ENCODE peak calls at places on chromosome 12, in five cellular contexts. One of them, this sample, is unnamed.

GRCh38 chr12:27840229-27840999 is 60.4 kb upstream of the MANSC4 start:
- DNase-seq in BJ: no peak
- DNase-seq in stomach: no peak
- DNase-seq in uterus: no peak
- DNase-seq in GM23248: peak
- DNase-seq in this sample: no peak

GRCh38 chr12:113130457-113131135 is 5.0 kb downstream of the RASAL1 start:
- DNase-seq in BJ: no peak
- DNase-seq in stomach: no peak
- DNase-seq in uterus: no peak
- DNase-seq in GM23248: peak
- DNase-seq in this sample: no peak

GRCh38 chr12:108047130-108047550 is 81.9 kb upstream of the WSCD2 start:
- DNase-seq in BJ: no peak
- DNase-seq in stomach: no peak
- DNase-seq in uterus: no peak
- DNase-seq in GM23248: peak
- DNase-seq in this sample: no peak

GRCh38 chr12:72102150-72102549 is 163.5 kb downstream of the TPH2 start:
- DNase-seq in BJ: no peak
- DNase-seq in stomach: no peak
- DNase-seq in uterus: no peak
- DNase-seq in GM23248: no peak
- DNase-seq in this sample: no peak

GRCh38 chr12:3727877-3728632 is 24.9 kb downstream of the CRACR2A start:
- DNase-seq in BJ: no peak
- DNase-seq in stomach: no peak
- DNase-seq in uterus: no peak
- DNase-seq in GM23248: no peak
- DNase-seq in this sample: peak

GRCh38 chr12:132186208-132186856 is 42.1 kb downstream of the NOC4L start:
- DNase-seq in BJ: no peak
- DNase-seq in stomach: no peak
- DNase-seq in uterus: no peak
- DNase-seq in GM23248: no peak
- DNase-seq in this sample: no peak

GRCh38 chr12:107130830-107131760 is 37.7 kb upstream of the CRY1 start:
- DNase-seq in BJ: no peak
- DNase-seq in stomach: no peak
- DNase-seq in uterus: no peak
- DNase-seq in GM23248: no peak
- DNase-seq in this sample: no peak

GRCh38 chr12:49543221-49543913 is 4.5 kb downstream of the KCNH3 start:
- DNase-seq in BJ: no peak
- DNase-seq in stomach: no peak
- DNase-seq in uterus: no peak
- DNase-seq in GM23248: no peak
- DNase-seq in this sample: no peak

GRCh38 chr12:95418142-95418541 is 55.8 kb upstream of the METAP2 start:
- DNase-seq in BJ: no peak
- DNase-seq in stomach: no peak
- DNase-seq in uterus: no peak
- DNase-seq in GM23248: no peak
- DNase-seq in this sample: no peak

GRCh38 chr12:67940780-67941243 is 48.4 kb upstream of the IFNG-AS1 start:
- DNase-seq in BJ: no peak
- DNase-seq in stomach: peak
- DNase-seq in uterus: no peak
- DNase-seq in GM23248: peak
- DNase-seq in this sample: no peak

GRCh38 chr12:46523863-46524770 is 151.5 kb upstream of the SLC38A2 start:
- DNase-seq in BJ: peak
- DNase-seq in stomach: no peak
- DNase-seq in uterus: no peak
- DNase-seq in GM23248: peak
- DNase-seq in this sample: peak

GRCh38 chr12:63150255-63151060 is 543 bp downstream of the AVPR1A start:
- DNase-seq in BJ: no peak
- DNase-seq in stomach: no peak
- DNase-seq in uterus: peak
- DNase-seq in GM23248: peak
- DNase-seq in this sample: no peak

GRCh38 chr12:63151898-63152700 is 1.1 kb upstream of the AVPR1A start:
- DNase-seq in BJ: no peak
- DNase-seq in stomach: no peak
- DNase-seq in uterus: peak
- DNase-seq in GM23248: peak
- DNase-seq in this sample: peak

GRCh38 chr12:63154560-63154959 is 3.6 kb upstream of the AVPR1A start:
- DNase-seq in BJ: no peak
- DNase-seq in stomach: no peak
- DNase-seq in uterus: no peak
- DNase-seq in GM23248: no peak
- DNase-seq in this sample: no peak

GRCh38 chr12:63151061-63151897 is at the start of gene AVPR1A:
- DNase-seq in BJ: no peak
- DNase-seq in stomach: no peak
- DNase-seq in uterus: peak
- DNase-seq in GM23248: peak
- DNase-seq in this sample: no peak

DNA sequence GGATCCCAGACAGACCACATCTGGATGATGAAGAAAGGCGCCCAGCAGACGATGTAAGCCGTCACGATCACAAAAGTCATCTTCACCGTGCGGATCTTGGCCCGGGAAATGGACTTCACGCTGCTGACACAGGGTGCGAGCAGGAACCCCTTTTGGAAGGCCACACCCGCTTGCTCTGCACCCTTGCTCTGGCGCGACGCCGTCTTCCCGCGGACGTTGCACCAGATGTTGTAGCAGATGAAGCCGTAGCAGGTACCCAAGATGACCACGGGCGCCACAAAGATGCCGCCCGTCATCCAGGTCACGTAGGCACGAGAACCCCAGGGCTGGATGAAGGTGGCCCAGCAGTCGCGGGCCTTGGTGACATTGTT is 1.1 kb downstream of the AVPR1A start:
- DNase-seq in BJ: no peak
- DNase-seq in stomach: no peak
- DNase-seq in uterus: peak
- DNase-seq in GM23248: no peak
- DNase-seq in this sample: no peak
- H3K4me3 ChIP-seq in BJ: no peak
- H3K4me3 ChIP-seq in stomach: peak
- H3K4me3 ChIP-seq in uterus: peak
- H3K4me3 ChIP-seq in GM23248: no peak
- H3K4me3 ChIP-seq in this sample: no peak

DNA sequence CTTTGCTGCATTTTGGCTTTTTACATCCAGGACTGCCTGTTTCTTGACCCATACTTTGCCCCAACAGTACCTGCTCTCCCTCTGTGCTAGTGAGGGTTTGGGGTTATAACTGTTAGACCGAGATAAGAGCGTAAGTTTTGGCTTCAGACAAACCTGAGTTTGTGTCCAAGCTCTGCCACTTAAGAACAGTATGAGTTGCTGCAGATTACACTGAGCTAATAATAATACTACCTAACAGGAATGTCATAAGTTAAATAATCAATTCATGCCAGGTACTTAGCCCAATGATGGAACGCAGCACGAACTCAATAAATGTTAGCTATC is 183.2 kb downstream of the NUAK1 start:
- DNase-seq in BJ: no peak
- DNase-seq in stomach: no peak
- DNase-seq in uterus: no peak
- DNase-seq in GM23248: no peak
- DNase-seq in this sample: no peak
- H3K4me3 ChIP-seq in BJ: no peak
- H3K4me3 ChIP-seq in stomach: no peak
- H3K4me3 ChIP-seq in uterus: no peak
- H3K4me3 ChIP-seq in GM23248: no peak
- H3K4me3 ChIP-seq in this sample: no peak

GRCh38 chr12:104589215-104589614 is 132.5 kb downstream of the CHST11 start:
- DNase-seq in BJ: no peak
- DNase-seq in stomach: no peak
- DNase-seq in uterus: no peak
- DNase-seq in GM23248: no peak
- DNase-seq in this sample: no peak

GRCh38 chr12:104585448-104586055 is 128.8 kb downstream of the CHST11 start:
- DNase-seq in BJ: no peak
- DNase-seq in stomach: no peak
- DNase-seq in uterus: no peak
- DNase-seq in GM23248: no peak
- DNase-seq in this sample: no peak

GRCh38 chr12:104586325-104587048 is 129.7 kb downstream of the CHST11 start:
- DNase-seq in BJ: no peak
- DNase-seq in stomach: no peak
- DNase-seq in uterus: no peak
- DNase-seq in GM23248: no peak
- DNase-seq in this sample: no peak

GRCh38 chr12:104590002-104590401 is 133.3 kb downstream of the CHST11 start:
- DNase-seq in BJ: no peak
- DNase-seq in stomach: no peak
- DNase-seq in uterus: no peak
- DNase-seq in GM23248: no peak
- DNase-seq in this sample: no peak

DNA sequence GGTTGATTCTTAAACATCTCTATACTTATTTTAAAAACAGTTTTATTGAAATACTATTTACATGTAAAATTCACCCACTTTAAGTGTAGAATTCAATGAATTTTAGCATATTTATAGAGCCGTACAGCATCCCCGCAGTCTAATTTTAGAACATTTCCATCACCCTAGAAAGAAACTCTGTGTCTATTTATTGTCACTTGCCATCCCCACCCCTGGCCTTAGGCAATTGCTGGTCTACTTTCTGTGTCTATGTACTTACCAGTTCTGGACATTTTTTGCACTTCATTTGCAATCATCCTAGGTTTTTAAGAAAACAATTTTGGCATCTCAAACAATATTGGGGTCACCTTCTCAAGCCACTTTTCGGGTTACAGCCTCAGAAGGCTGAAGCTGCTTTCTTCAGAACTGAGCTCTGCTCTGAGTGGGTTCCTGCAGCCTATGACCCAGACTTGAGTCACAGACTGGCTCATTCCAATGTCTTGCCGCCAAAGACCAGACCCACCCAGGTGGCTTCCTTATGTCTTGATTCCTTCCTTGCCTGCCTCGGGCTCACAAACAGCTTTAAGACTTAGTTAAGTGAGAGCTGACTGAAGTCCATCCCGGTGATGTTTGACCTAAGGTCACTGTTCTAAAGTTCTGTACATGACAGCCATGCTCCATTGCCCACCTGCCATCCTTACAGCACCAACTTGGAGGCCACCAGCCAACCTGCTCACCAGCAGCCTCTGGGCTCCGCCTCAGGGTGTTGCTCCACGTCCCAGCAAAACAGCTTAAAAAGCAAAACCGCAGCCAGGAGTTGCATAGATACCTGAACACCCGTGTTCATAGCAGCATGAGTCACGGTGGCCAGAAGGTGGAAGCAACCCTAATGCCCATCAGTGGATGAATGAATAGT is 131.5 kb downstream of the CHST11 start:
- DNase-seq in BJ: peak
- DNase-seq in stomach: no peak
- DNase-seq in uterus: no peak
- DNase-seq in GM23248: peak
- DNase-seq in this sample: peak
- H3K4me3 ChIP-seq in BJ: no peak
- H3K4me3 ChIP-seq in stomach: no peak
- H3K4me3 ChIP-seq in uterus: no peak
- H3K4me3 ChIP-seq in GM23248: peak
- H3K4me3 ChIP-seq in this sample: no peak

GRCh38 chr12:119175115-119175514 is 3.6 kb upstream of the HSPB8 start:
- DNase-seq in BJ: no peak
- DNase-seq in stomach: no peak
- DNase-seq in uterus: no peak
- DNase-seq in GM23248: no peak
- DNase-seq in this sample: no peak

GRCh38 chr12:119177056-119177325 is 1.7 kb upstream of the HSPB8 start:
- DNase-seq in BJ: no peak
- DNase-seq in stomach: no peak
- DNase-seq in uterus: no peak
- DNase-seq in GM23248: no peak
- DNase-seq in this sample: no peak

GRCh38 chr12:119178544-119179334 is at the start of gene HSPB8:
- DNase-seq in BJ: peak
- DNase-seq in stomach: peak
- DNase-seq in uterus: peak
- DNase-seq in GM23248: peak
- DNase-seq in this sample: peak

GRCh38 chr12:119177724-119178380 is 879 bp upstream of the HSPB8 start:
- DNase-seq in BJ: no peak
- DNase-seq in stomach: no peak
- DNase-seq in uterus: no peak
- DNase-seq in GM23248: no peak
- DNase-seq in this sample: no peak

GRCh38 chr12:119176267-119177055 is 2.3 kb upstream of the HSPB8 start:
- DNase-seq in BJ: peak
- DNase-seq in stomach: peak
- DNase-seq in uterus: peak
- DNase-seq in GM23248: peak
- DNase-seq in this sample: peak
- H3K4me3 ChIP-seq in BJ: peak
- H3K4me3 ChIP-seq in stomach: peak
- H3K4me3 ChIP-seq in uterus: peak
- H3K4me3 ChIP-seq in GM23248: peak
- H3K4me3 ChIP-seq in this sample: peak

GRCh38 chr12:91877461-91878230 is 268.0 kb downstream of the BTG1 start:
- DNase-seq in BJ: no peak
- DNase-seq in stomach: no peak
- DNase-seq in uterus: no peak
- DNase-seq in GM23248: no peak
- DNase-seq in this sample: no peak

GRCh38 chr12:91877022-91877421 is 268.6 kb downstream of the BTG1 start:
- DNase-seq in BJ: no peak
- DNase-seq in stomach: peak
- DNase-seq in uterus: no peak
- DNase-seq in GM23248: peak
- DNase-seq in this sample: peak

GRCh38 chr12:91870872-91871707 is 274.6 kb downstream of the BTG1 start:
- DNase-seq in BJ: no peak
- DNase-seq in stomach: no peak
- DNase-seq in uterus: no peak
- DNase-seq in GM23248: no peak
- DNase-seq in this sample: no peak

GRCh38 chr12:91871751-91872150 is 273.9 kb downstream of the BTG1 start:
- DNase-seq in BJ: no peak
- DNase-seq in stomach: no peak
- DNase-seq in uterus: no peak
- DNase-seq in GM23248: no peak
- DNase-seq in this sample: no peak

GRCh38 chr12:91874086-91874865 is 271.4 kb downstream of the BTG1 start:
- DNase-seq in BJ: no peak
- DNase-seq in stomach: no peak
- DNase-seq in uterus: no peak
- DNase-seq in GM23248: peak
- DNase-seq in this sample: no peak
- H3K4me3 ChIP-seq in BJ: no peak
- H3K4me3 ChIP-seq in stomach: no peak
- H3K4me3 ChIP-seq in uterus: no peak
- H3K4me3 ChIP-seq in GM23248: no peak
- H3K4me3 ChIP-seq in this sample: no peak

This sample was measured in skeletal muscle cell.